ENCODE peak calls at places on chromosomes 12 and 14, in ten cellular contexts. One of them, this sample, is unnamed.

GRCh38 chr12:54017027-54017788 is 8.4 kb downstream of the HOXC8 start:
- DNase-seq in Panc1: no peak
- DNase-seq in spleen: no peak
- DNase-seq in GM12892: no peak
- DNase-seq in GM23338: peak; percentile 71
- DNase-seq in sigmoid colon: no peak
- DNase-seq in SK-N-SH: peak; percentile 71
- DNase-seq in stomach: no peak
- DNase-seq in upper lobe of left lung: no peak
- DNase-seq in HCT116: no peak
- DNase-seq in this sample: no peak

GRCh38 chr14:22882529-22883190 is 362 bp upstream of the REM2 start:
- DNase-seq in SK-N-SH: peak; percentile 87
- DNase-seq in HCT116: peak; percentile 39
- DNase-seq in sigmoid colon: peak; percentile 70
- DNase-seq in stomach: peak; percentile 50
- DNase-seq in GM12892: no peak
- DNase-seq in upper lobe of left lung: no peak
- DNase-seq in spleen: no peak
- DNase-seq in GM23338: peak; percentile 90
- DNase-seq in Panc1: no peak
- DNase-seq in this sample: peak; percentile 59

GRCh38 chr14:77098470-77099353 is 654 bp downstream of the CIPC start:
- DNase-seq in spleen: no peak
- DNase-seq in GM23338: peak; percentile 55
- DNase-seq in GM12892: no peak
- DNase-seq in HCT116: no peak
- DNase-seq in upper lobe of left lung: peak; percentile 51
- DNase-seq in sigmoid colon: peak; percentile 91
- DNase-seq in stomach: peak; percentile 54
- DNase-seq in SK-N-SH: peak; percentile 36
- DNase-seq in Panc1: no peak
- DNase-seq in this sample: peak; percentile 62

GRCh38 chr12:93990832-93991748 is 157.3 kb upstream of the PLXNC1 start:
- DNase-seq in GM12892: no peak
- DNase-seq in sigmoid colon: peak; percentile 71
- DNase-seq in SK-N-SH: peak; percentile 14
- DNase-seq in Panc1: no peak
- DNase-seq in HCT116: no peak
- DNase-seq in spleen: no peak
- DNase-seq in GM23338: peak; percentile 85
- DNase-seq in stomach: no peak
- DNase-seq in upper lobe of left lung: no peak
- DNase-seq in this sample: no peak

GRCh38 chr14:43449291-43449690 is 1057.8 kb downstream of the FSCB start:
- DNase-seq in stomach: no peak
- DNase-seq in SK-N-SH: no peak
- DNase-seq in spleen: no peak
- DNase-seq in sigmoid colon: no peak
- DNase-seq in GM12892: no peak
- DNase-seq in GM23338: no peak
- DNase-seq in HCT116: no peak
- DNase-seq in upper lobe of left lung: no peak
- DNase-seq in Panc1: no peak
- DNase-seq in this sample: no peak

GRCh38 chr14:20623798-20624197 is 17.7 kb downstream of the OR6S1 start:
- DNase-seq in GM12892: no peak
- DNase-seq in spleen: no peak
- DNase-seq in stomach: no peak
- DNase-seq in GM23338: peak; percentile 52
- DNase-seq in upper lobe of left lung: no peak
- DNase-seq in Panc1: no peak
- DNase-seq in HCT116: no peak
- DNase-seq in SK-N-SH: no peak
- DNase-seq in sigmoid colon: no peak
- DNase-seq in this sample: no peak

GRCh38 chr14:20412422-20412821 is 879 bp downstream of the TEP1 start:
- DNase-seq in stomach: no peak
- DNase-seq in HCT116: no peak
- DNase-seq in Panc1: no peak
- DNase-seq in GM12892: no peak
- DNase-seq in upper lobe of left lung: no peak
- DNase-seq in SK-N-SH: no peak
- DNase-seq in sigmoid colon: no peak
- DNase-seq in spleen: no peak
- DNase-seq in GM23338: peak; percentile 16
- DNase-seq in this sample: no peak

GRCh38 chr12:102484017-102484731 is 3.8 kb upstream of the IGF1 start:
- DNase-seq in upper lobe of left lung: peak; percentile 37
- DNase-seq in HCT116: peak; percentile 34
- DNase-seq in stomach: peak; percentile 52
- DNase-seq in GM23338: peak; percentile 70
- DNase-seq in spleen: no peak
- DNase-seq in Panc1: peak; percentile 18
- DNase-seq in GM12892: peak; percentile 27
- DNase-seq in SK-N-SH: peak; percentile 45
- DNase-seq in sigmoid colon: peak; percentile 76
- DNase-seq in this sample: peak; percentile 38

GRCh38 chr12:12226187-12226586 is 40.7 kb downstream of the LRP6 start:
- DNase-seq in HCT116: no peak
- DNase-seq in stomach: no peak
- DNase-seq in spleen: no peak
- DNase-seq in Panc1: no peak
- DNase-seq in GM23338: no peak
- DNase-seq in SK-N-SH: no peak
- DNase-seq in sigmoid colon: no peak
- DNase-seq in GM12892: no peak
- DNase-seq in upper lobe of left lung: no peak
- DNase-seq in this sample: no peak

GRCh38 chr12:77339610-77340009 is 274.2 kb upstream of the E2F7 start:
- DNase-seq in GM23338: no peak
- DNase-seq in HCT116: no peak
- DNase-seq in GM12892: no peak
- DNase-seq in spleen: no peak
- DNase-seq in sigmoid colon: no peak
- DNase-seq in Panc1: no peak
- DNase-seq in upper lobe of left lung: no peak
- DNase-seq in stomach: no peak
- DNase-seq in SK-N-SH: no peak
- DNase-seq in this sample: no peak

GRCh38 chr14:103840016-103840415 is 7.4 kb downstream of the PPP1R13B start:
- DNase-seq in HCT116: no peak
- DNase-seq in GM12892: no peak
- DNase-seq in Panc1: no peak
- DNase-seq in spleen: no peak
- DNase-seq in GM23338: no peak
- DNase-seq in sigmoid colon: no peak
- DNase-seq in stomach: no peak
- DNase-seq in upper lobe of left lung: no peak
- DNase-seq in SK-N-SH: no peak
- DNase-seq in this sample: no peak

GRCh38 chr12:48978741-48979601 is 849 bp downstream of the WNT1 start:
- DNase-seq in HCT116: no peak
- DNase-seq in GM23338: no peak
- DNase-seq in spleen: no peak
- DNase-seq in SK-N-SH: no peak
- DNase-seq in GM12892: no peak
- DNase-seq in stomach: no peak
- DNase-seq in Panc1: no peak
- DNase-seq in upper lobe of left lung: no peak
- DNase-seq in sigmoid colon: no peak
- DNase-seq in this sample: no peak

GRCh38 chr12:16345105-16345504 is 2.3 kb upstream of the MGST1 start:
- DNase-seq in HCT116: no peak
- DNase-seq in GM23338: no peak
- DNase-seq in stomach: no peak
- DNase-seq in sigmoid colon: no peak
- DNase-seq in upper lobe of left lung: no peak
- DNase-seq in spleen: no peak
- DNase-seq in GM12892: no peak
- DNase-seq in SK-N-SH: no peak
- DNase-seq in Panc1: no peak
- DNase-seq in this sample: no peak

GRCh38 chr12:127600211-127600610 is 666.8 kb upstream of the TMEM132C start:
- DNase-seq in sigmoid colon: no peak
- DNase-seq in GM12892: no peak
- DNase-seq in Panc1: no peak
- DNase-seq in spleen: no peak
- DNase-seq in SK-N-SH: no peak
- DNase-seq in GM23338: no peak
- DNase-seq in upper lobe of left lung: no peak
- DNase-seq in stomach: no peak
- DNase-seq in HCT116: no peak
- DNase-seq in this sample: no peak

GRCh38 chr12:49304161-49304560 is 9.2 kb downstream of the PRPH start:
- DNase-seq in SK-N-SH: peak; percentile 59
- DNase-seq in HCT116: no peak
- DNase-seq in stomach: no peak
- DNase-seq in spleen: peak; percentile 10
- DNase-seq in upper lobe of left lung: no peak
- DNase-seq in GM23338: no peak
- DNase-seq in GM12892: no peak
- DNase-seq in Panc1: no peak
- DNase-seq in sigmoid colon: no peak
- DNase-seq in this sample: no peak

GRCh38 chr12:75660107-75660530 is 148.7 kb upstream of the KRR1 start:
- DNase-seq in upper lobe of left lung: no peak
- DNase-seq in GM12892: no peak
- DNase-seq in Panc1: no peak
- DNase-seq in spleen: no peak
- DNase-seq in sigmoid colon: no peak
- DNase-seq in stomach: no peak
- DNase-seq in HCT116: peak; percentile 99
- DNase-seq in SK-N-SH: no peak
- DNase-seq in GM23338: no peak
- DNase-seq in this sample: no peak

GRCh38 chr12:75660805-75661404 is 149.5 kb upstream of the KRR1 start:
- DNase-seq in Panc1: no peak
- DNase-seq in sigmoid colon: no peak
- DNase-seq in HCT116: peak; percentile 73
- DNase-seq in GM23338: no peak
- DNase-seq in SK-N-SH: no peak
- DNase-seq in stomach: no peak
- DNase-seq in upper lobe of left lung: no peak
- DNase-seq in GM12892: no peak
- DNase-seq in spleen: no peak
- DNase-seq in this sample: no peak

GRCh38 chr12:75657866-75658265 is 146.5 kb upstream of the KRR1 start:
- DNase-seq in upper lobe of left lung: no peak
- DNase-seq in SK-N-SH: no peak
- DNase-seq in HCT116: no peak
- DNase-seq in GM23338: no peak
- DNase-seq in GM12892: no peak
- DNase-seq in spleen: no peak
- DNase-seq in stomach: no peak
- DNase-seq in Panc1: no peak
- DNase-seq in sigmoid colon: no peak
- DNase-seq in this sample: no peak

GRCh38 chr12:75658286-75658685 is 146.9 kb upstream of the KRR1 start:
- DNase-seq in stomach: no peak
- DNase-seq in HCT116: no peak
- DNase-seq in SK-N-SH: no peak
- DNase-seq in sigmoid colon: no peak
- DNase-seq in spleen: no peak
- DNase-seq in Panc1: no peak
- DNase-seq in GM12892: no peak
- DNase-seq in GM23338: no peak
- DNase-seq in upper lobe of left lung: no peak
- DNase-seq in this sample: no peak

GRCh38 chr12:75658826-75659823 is 147.7 kb upstream of the KRR1 start:
- DNase-seq in GM12892: no peak
- DNase-seq in sigmoid colon: no peak
- DNase-seq in Panc1: no peak
- DNase-seq in HCT116: peak; percentile 85
- DNase-seq in stomach: no peak
- DNase-seq in SK-N-SH: no peak
- DNase-seq in upper lobe of left lung: no peak
- DNase-seq in spleen: no peak
- DNase-seq in GM23338: no peak
- DNase-seq in this sample: no peak
- TF ChIP-seq POLR2AphosphoS5 in GM12892: no peak
- TF ChIP-seq POLR2AphosphoS5 in sigmoid colon: no peak
- TF ChIP-seq POLR2AphosphoS5 in Panc1: no peak
- TF ChIP-seq POLR2AphosphoS5 in HCT116: peak; percentile 73
- TF ChIP-seq POLR2AphosphoS5 in stomach: no peak
- TF ChIP-seq POLR2AphosphoS5 in SK-N-SH: no peak
- TF ChIP-seq POLR2AphosphoS5 in upper lobe of left lung: no peak
- TF ChIP-seq POLR2AphosphoS5 in spleen: no peak
- TF ChIP-seq POLR2AphosphoS5 in GM23338: no peak
- TF ChIP-seq POLR2AphosphoS5 in this sample: no peak

GRCh38 chr14:50560929-50561280 is 960 bp downstream of the ATL1 start:
- DNase-seq in HCT116: no peak
- DNase-seq in SK-N-SH: peak; percentile 74
- DNase-seq in GM12892: peak; percentile 15
- DNase-seq in Panc1: no peak
- DNase-seq in GM23338: peak; percentile 55
- DNase-seq in sigmoid colon: peak; percentile 94
- DNase-seq in spleen: peak; percentile 89
- DNase-seq in upper lobe of left lung: peak; percentile 85
- DNase-seq in stomach: peak; percentile 74
- DNase-seq in this sample: peak; percentile 77

GRCh38 chr14:50562841-50563240 is 2.9 kb downstream of the ATL1 start:
- DNase-seq in Panc1: no peak
- DNase-seq in SK-N-SH: no peak
- DNase-seq in GM12892: no peak
- DNase-seq in stomach: no peak
- DNase-seq in HCT116: no peak
- DNase-seq in spleen: no peak
- DNase-seq in sigmoid colon: no peak
- DNase-seq in upper lobe of left lung: no peak
- DNase-seq in GM23338: no peak
- DNase-seq in this sample: no peak

GRCh38 chr14:50559990-50560928 is at the start of gene ATL1:
- DNase-seq in GM23338: peak; percentile 90
- DNase-seq in stomach: peak; percentile 68
- DNase-seq in spleen: peak; percentile 86
- DNase-seq in SK-N-SH: peak; percentile 88
- DNase-seq in upper lobe of left lung: peak; percentile 75
- DNase-seq in Panc1: no peak
- DNase-seq in HCT116: peak; percentile 29
- DNase-seq in GM12892: peak; percentile 39
- DNase-seq in sigmoid colon: peak; percentile 90
- DNase-seq in this sample: peak; percentile 77
- TF ChIP-seq POLR2AphosphoS5 in GM23338: peak; percentile 66
- TF ChIP-seq POLR2AphosphoS5 in stomach: peak; percentile 25
- TF ChIP-seq POLR2AphosphoS5 in spleen: no peak
- TF ChIP-seq POLR2AphosphoS5 in SK-N-SH: peak; percentile 37
- TF ChIP-seq POLR2AphosphoS5 in upper lobe of left lung: peak; percentile 15
- TF ChIP-seq POLR2AphosphoS5 in Panc1: no peak
- TF ChIP-seq POLR2AphosphoS5 in HCT116: no peak
- TF ChIP-seq POLR2AphosphoS5 in GM12892: no peak
- TF ChIP-seq POLR2AphosphoS5 in sigmoid colon: peak; percentile 59
- TF ChIP-seq POLR2AphosphoS5 in this sample: no peak

GRCh38 chr12:3820122-3820521 is 53.1 kb downstream of the PARP11 start:
- DNase-seq in GM23338: no peak
- DNase-seq in stomach: no peak
- DNase-seq in sigmoid colon: no peak
- DNase-seq in GM12892: no peak
- DNase-seq in Panc1: no peak
- DNase-seq in HCT116: no peak
- DNase-seq in spleen: no peak
- DNase-seq in SK-N-SH: no peak
- DNase-seq in upper lobe of left lung: no peak
- DNase-seq in this sample: no peak
- TF ChIP-seq POLR2AphosphoS5 in GM23338: no peak
- TF ChIP-seq POLR2AphosphoS5 in stomach: no peak
- TF ChIP-seq POLR2AphosphoS5 in sigmoid colon: no peak
- TF ChIP-seq POLR2AphosphoS5 in GM12892: no peak
- TF ChIP-seq POLR2AphosphoS5 in Panc1: no peak
- TF ChIP-seq POLR2AphosphoS5 in HCT116: no peak
- TF ChIP-seq POLR2AphosphoS5 in spleen: no peak
- TF ChIP-seq POLR2AphosphoS5 in SK-N-SH: no peak
- TF ChIP-seq POLR2AphosphoS5 in upper lobe of left lung: no peak
- TF ChIP-seq POLR2AphosphoS5 in this sample: no peak

GRCh38 chr12:65536876-65537661 is 258.6 kb downstream of the MSRB3 start:
- DNase-seq in GM12892: no peak
- DNase-seq in stomach: no peak
- DNase-seq in SK-N-SH: no peak
- DNase-seq in upper lobe of left lung: peak; percentile 24
- DNase-seq in sigmoid colon: peak; percentile 81
- DNase-seq in Panc1: peak; percentile 82
- DNase-seq in HCT116: peak; percentile 100
- DNase-seq in GM23338: no peak
- DNase-seq in spleen: no peak
- DNase-seq in this sample: peak; percentile 41
- TF ChIP-seq POLR2AphosphoS5 in GM12892: no peak
- TF ChIP-seq POLR2AphosphoS5 in stomach: peak; percentile 39
- TF ChIP-seq POLR2AphosphoS5 in SK-N-SH: peak; percentile 81
- TF ChIP-seq POLR2AphosphoS5 in upper lobe of left lung: peak; percentile 45
- TF ChIP-seq POLR2AphosphoS5 in sigmoid colon: peak; percentile 97
- TF ChIP-seq POLR2AphosphoS5 in Panc1: no peak
- TF ChIP-seq POLR2AphosphoS5 in HCT116: peak; percentile 65
- TF ChIP-seq POLR2AphosphoS5 in GM23338: no peak
- TF ChIP-seq POLR2AphosphoS5 in spleen: peak; percentile 17
- TF ChIP-seq POLR2AphosphoS5 in this sample: no peak

This sample was measured in breast epithelium.